ENCODE peak calls at places on chromosomes 16 and 17, in five cellular contexts. One of them, this sample, is unnamed.
A peak's percentile ranks its signal among the peaks of the same experiment; 100 is the strongest.

GRCh38 chr17:76458580-76459490 is 5.9 kb upstream of the UBE2O start:
- DNase-seq in fibroblast of lung: peak; percentile 37
- DNase-seq in lower lobe of right lung: no peak
- DNase-seq in breast epithelium: no peak
- DNase-seq in prostate gland: no peak
- DNase-seq in this sample: no peak

GRCh38 chr17:37220609-37220953 is 155.2 kb upstream of the C17orf78 start:
- DNase-seq in lower lobe of right lung: no peak
- DNase-seq in breast epithelium: no peak
- DNase-seq in prostate gland: no peak
- DNase-seq in fibroblast of lung: no peak
- DNase-seq in this sample: no peak

GRCh38 chr16:49801290-49801689 is 54.6 kb downstream of the ZNF423 start:
- DNase-seq in lower lobe of right lung: no peak
- DNase-seq in prostate gland: no peak
- DNase-seq in breast epithelium: no peak
- DNase-seq in fibroblast of lung: no peak
- DNase-seq in this sample: no peak

GRCh38 chr16:57893559-57894389 is 77.2 kb downstream of the CNGB1 start:
- DNase-seq in fibroblast of lung: peak; percentile 87
- DNase-seq in lower lobe of right lung: peak; percentile 70
- DNase-seq in breast epithelium: no peak
- DNase-seq in prostate gland: no peak
- DNase-seq in this sample: peak; percentile 83

GRCh38 chr17:17382060-17382449 is 78.9 kb downstream of the NT5M start:
- DNase-seq in prostate gland: no peak
- DNase-seq in fibroblast of lung: no peak
- DNase-seq in breast epithelium: no peak
- DNase-seq in lower lobe of right lung: no peak
- DNase-seq in this sample: no peak

GRCh38 chr16:68401871-68402747 is 46.2 kb downstream of the SMPD3 start:
- DNase-seq in breast epithelium: no peak
- DNase-seq in prostate gland: no peak
- DNase-seq in lower lobe of right lung: peak; percentile 11
- DNase-seq in fibroblast of lung: peak; percentile 85
- DNase-seq in this sample: no peak

GRCh38 chr17:74497471-74497870 is 31.0 kb downstream of the CD300A start:
- DNase-seq in fibroblast of lung: no peak
- DNase-seq in lower lobe of right lung: no peak
- DNase-seq in breast epithelium: no peak
- DNase-seq in prostate gland: no peak
- DNase-seq in this sample: no peak

GRCh38 chr16:12682441-12682840 is 121.2 kb downstream of the CPPED1 start:
- DNase-seq in lower lobe of right lung: no peak
- DNase-seq in fibroblast of lung: no peak
- DNase-seq in breast epithelium: no peak
- DNase-seq in prostate gland: no peak
- DNase-seq in this sample: no peak

DNA sequence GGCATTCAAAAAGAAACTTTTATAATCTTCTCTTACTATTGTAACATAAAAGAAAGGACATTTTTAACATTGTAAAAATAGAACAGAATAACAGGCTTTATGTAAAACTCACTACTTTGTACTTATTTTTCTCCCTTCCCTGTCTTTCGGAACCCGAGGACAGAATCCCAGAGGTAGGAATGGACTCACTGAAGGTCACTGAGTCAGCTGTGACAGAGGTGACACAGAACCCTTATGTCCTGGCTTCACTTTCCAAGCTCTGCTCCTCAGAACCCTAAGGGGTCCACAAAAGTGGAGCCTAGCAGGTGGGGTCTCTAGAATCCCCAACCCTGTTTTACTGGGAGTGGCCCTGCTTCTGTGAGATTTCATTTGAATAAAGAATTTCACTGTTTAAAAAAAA is 3.7 kb downstream of the KCTD13 start:
- DNase-seq in breast epithelium: no peak
- DNase-seq in fibroblast of lung: no peak
- DNase-seq in prostate gland: no peak
- DNase-seq in lower lobe of right lung: no peak
- DNase-seq in this sample: no peak
- H3K27ac ChIP-seq in breast epithelium: no peak overlapping the region
- H3K27ac ChIP-seq in fibroblast of lung: no peak overlapping the region
- H3K27ac ChIP-seq in prostate gland: no peak overlapping the region
- H3K27ac ChIP-seq in lower lobe of right lung: no peak overlapping the region
- H3K27ac ChIP-seq in this sample: no peak overlapping the region

DNA sequence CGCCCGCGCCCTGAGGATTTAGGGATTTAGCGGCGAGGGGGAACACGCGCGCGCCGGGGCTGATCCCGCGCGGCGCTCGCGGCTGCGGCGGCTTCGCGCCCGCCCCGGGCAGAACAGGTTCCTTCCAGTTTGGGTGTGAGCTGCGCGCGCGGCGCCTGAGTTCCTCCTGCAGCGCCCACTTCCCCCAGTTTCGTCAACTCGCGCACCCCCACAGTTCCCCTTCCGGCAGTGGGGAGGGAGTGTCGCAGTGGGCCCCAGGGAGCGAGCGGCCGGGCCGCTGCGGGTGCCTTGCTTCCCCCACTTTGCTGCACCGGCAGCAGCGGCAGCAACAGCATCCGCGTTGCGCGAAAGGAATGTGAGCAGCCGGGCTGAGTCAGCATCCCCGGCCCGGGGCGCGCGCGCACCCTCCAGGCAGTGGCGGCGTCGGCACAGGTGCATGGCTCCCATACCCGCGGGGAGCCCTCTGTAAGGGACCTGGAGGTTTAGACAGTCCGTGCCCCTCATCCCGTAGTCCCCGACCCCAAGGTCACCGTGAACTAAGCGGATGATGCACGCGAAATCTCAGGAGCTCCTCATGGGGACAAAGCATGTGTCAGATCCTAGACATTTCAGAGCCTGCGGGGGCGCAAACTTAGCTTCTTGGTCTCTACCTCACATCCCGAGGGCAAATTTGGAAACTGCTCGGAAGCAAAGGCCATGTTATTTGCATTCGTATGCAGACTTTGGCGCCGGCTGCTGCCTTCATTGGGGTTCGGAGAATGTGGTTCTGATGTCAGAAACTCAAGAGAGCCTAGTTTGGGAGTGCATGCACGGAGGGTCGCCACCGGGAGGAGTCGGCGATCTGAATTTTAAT is 767 bp downstream of the ARSG start:
- DNase-seq in breast epithelium: peak; percentile 65
- DNase-seq in lower lobe of right lung: peak; percentile 95
- DNase-seq in fibroblast of lung: peak; percentile 77
- DNase-seq in prostate gland: peak; percentile 39
- DNase-seq in this sample: peak; percentile 98
- TF ChIP-seq CTCF in breast epithelium: no peak
- TF ChIP-seq CTCF in lower lobe of right lung: no peak
- TF ChIP-seq CTCF in fibroblast of lung: no peak
- TF ChIP-seq CTCF in prostate gland: no peak
- TF ChIP-seq CTCF in this sample: no peak

DNA sequence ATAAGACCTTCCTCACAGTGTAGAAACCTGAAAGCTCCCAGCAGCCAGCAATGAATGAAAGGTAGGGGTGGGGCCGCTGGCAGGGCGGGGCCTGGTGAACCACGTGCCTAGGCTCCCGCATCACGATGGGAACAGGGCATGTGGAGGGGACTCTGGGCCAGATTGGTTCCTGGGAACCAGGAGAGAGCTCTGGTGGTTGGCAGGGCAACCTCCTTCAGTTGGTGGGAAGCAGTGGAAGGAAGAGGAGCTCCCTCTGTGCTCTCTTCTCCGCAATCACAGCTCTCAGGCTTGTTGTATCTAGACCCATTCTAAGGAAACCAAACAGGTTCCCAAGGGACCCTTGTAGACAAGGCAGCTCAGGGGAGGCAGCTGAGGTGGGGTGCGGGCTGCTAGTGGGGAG is 10.5 kb downstream of the GGA2 start:
- DNase-seq in breast epithelium: no peak
- DNase-seq in fibroblast of lung: no peak
- DNase-seq in prostate gland: no peak
- DNase-seq in lower lobe of right lung: no peak
- DNase-seq in this sample: no peak
- H3K4me1 ChIP-seq in breast epithelium: peaks cover 9% of the 10 kb centered on the region
- H3K4me1 ChIP-seq in fibroblast of lung: peaks cover 7% of the 10 kb centered on the region
- H3K4me1 ChIP-seq in prostate gland: no peaks in the 10 kb centered on the region
- H3K4me1 ChIP-seq in lower lobe of right lung: peaks cover 90% of the 10 kb centered on the region
- H3K4me1 ChIP-seq in this sample: peaks cover 81% of the 10 kb centered on the region

DNA sequence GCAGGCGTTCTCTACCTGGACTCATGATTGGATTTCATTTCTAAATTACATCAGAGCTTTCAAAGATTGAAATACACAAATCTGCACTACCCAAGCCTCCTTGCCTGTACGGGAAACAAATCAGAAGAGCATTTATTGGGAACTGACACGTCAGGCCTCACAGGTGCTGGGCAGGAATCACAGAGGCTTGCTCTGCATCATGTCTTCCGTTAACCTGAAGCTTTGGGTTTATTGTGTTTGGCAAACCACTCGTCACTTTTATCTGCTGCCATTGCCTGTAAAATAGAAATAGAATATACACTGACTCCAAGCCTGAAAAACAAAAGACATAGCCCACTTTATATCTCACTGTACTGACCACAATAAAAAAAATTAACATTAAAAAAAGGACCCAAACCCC is 7.9 kb upstream of the GEMIN4 start:
- DNase-seq in lower lobe of right lung: no peak
- DNase-seq in prostate gland: peak; percentile 54
- DNase-seq in fibroblast of lung: no peak
- DNase-seq in breast epithelium: no peak
- DNase-seq in this sample: no peak
- H3K27ac ChIP-seq in lower lobe of right lung: no peak overlapping the region
- H3K27ac ChIP-seq in prostate gland: peak overlapping the region; percentile 54
- H3K27ac ChIP-seq in fibroblast of lung: no peak overlapping the region
- H3K27ac ChIP-seq in breast epithelium: no peak overlapping the region
- H3K27ac ChIP-seq in this sample: no peak overlapping the region

DNA sequence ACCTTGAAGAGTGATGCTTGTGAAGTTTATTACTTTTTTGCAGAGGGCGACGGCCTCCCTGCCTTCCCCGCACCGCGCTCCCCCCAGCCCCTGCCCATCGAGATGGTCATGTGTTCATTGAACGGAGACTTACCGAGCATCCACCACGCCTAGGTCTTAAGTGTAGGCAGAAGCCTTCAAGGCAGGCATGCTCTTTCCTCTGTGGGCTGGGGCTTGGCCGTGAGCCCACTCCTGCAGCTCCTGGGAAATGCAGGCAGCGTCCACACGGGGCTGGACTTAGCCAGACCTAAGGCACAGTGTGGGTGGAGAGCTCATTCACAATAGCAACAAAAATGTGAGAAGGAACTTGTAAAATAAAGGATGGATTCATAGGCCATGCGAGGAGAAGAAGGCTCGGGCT is 19.2 kb downstream of the RNF213 start:
- DNase-seq in fibroblast of lung: peak; percentile 90
- DNase-seq in prostate gland: no peak
- DNase-seq in lower lobe of right lung: peak; percentile 77
- DNase-seq in breast epithelium: peak; percentile 85
- DNase-seq in this sample: peak; percentile 80
- TF ChIP-seq CTCF in fibroblast of lung: no peak
- TF ChIP-seq CTCF in prostate gland: peak; percentile 13
- TF ChIP-seq CTCF in lower lobe of right lung: no peak
- TF ChIP-seq CTCF in breast epithelium: no peak
- TF ChIP-seq CTCF in this sample: no peak

DNA sequence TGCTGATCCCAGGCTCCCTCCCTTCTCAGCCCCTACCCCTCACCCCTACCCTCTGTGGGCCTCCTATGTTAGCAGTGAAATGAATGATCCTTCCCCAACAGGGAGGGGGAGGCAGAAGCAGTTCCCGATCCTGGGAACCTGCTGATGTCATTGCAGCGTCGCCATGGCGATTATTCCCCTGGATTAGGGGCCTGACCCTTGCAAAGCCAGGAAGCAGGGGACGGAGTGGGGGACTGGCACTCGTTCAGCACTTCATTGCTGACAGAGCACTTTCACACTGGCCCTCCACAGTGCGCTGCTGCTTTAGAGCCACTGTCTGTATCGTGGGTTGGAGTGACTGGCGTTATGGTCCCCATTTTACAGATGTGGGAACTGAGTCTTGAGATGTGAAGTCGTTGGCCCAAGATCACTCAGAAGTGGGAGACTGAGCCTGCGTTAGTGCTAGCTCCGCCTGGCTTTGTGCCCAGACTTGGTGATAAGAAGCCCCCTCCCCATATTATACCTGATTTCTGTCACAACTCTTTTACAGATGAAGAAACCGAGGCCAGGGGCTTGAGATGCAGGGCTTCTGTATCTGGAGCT is 26.6 kb downstream of the LASP1 start:
- DNase-seq in fibroblast of lung: no peak
- DNase-seq in breast epithelium: no peak
- DNase-seq in prostate gland: no peak
- DNase-seq in lower lobe of right lung: no peak
- DNase-seq in this sample: no peak
- H3K4me1 ChIP-seq in fibroblast of lung: peaks cover 45% of the 10 kb centered on the region
- H3K4me1 ChIP-seq in breast epithelium: peaks cover 21% of the 10 kb centered on the region
- H3K4me1 ChIP-seq in prostate gland: no peaks in the 10 kb centered on the region
- H3K4me1 ChIP-seq in lower lobe of right lung: peaks cover 96% of the 10 kb centered on the region
- H3K4me1 ChIP-seq in this sample: peaks cover 48% of the 10 kb centered on the region

This sample was measured in left lung.